ENCODE peak calls at places on chromosome 18, in seven cellular contexts. N, C, B, U, S, O and G are unnamed samples.

GRCh38 chr18:22088029-22088428 is 81.4 kb upstream of the GATA6 start:
- DNase-seq in C (no peak), U (peak; percentile 15), B (no peak), O (peak; percentile 6), N (no peak), S (no peak), G (peak; percentile 69)

GRCh38 chr18:44679912-44680270 is 797 bp upstream of the SETBP1 start:
- DNase-seq in U (no peak), N (peak; percentile 64), B (peak; percentile 52), O (peak; percentile 50), S (peak; percentile 38), C (peak; percentile 78), G (peak; percentile 31)

GRCh38 chr18:63454497-63454896 is 22.3 kb upstream of the SERPINB5 start:
- DNase-seq in O (no peak), B (peak; percentile 94), S (no peak), U (peak; percentile 80), N (peak; percentile 27), C (no peak), G (no peak)

GRCh38 chr18:34031810-34032209 is 192.9 kb downstream of the NOL4 start:
- DNase-seq in B (no peak), C (no peak), S (peak; percentile 40), N (peak; percentile 2), O (peak; percentile 2), U (no peak), G (no peak)

GRCh38 chr18:40949138-40949949 is 1005.7 kb upstream of the PIK3C3 start:
- DNase-seq in N (no peak), C (no peak), S (no peak), B (no peak), O (no peak), U (no peak), G (no peak)

GRCh38 chr18:73752546-73752945 is 395.1 kb downstream of the FBXO15 start:
- DNase-seq in O (peak; percentile 83), C (no peak), U (peak; percentile 52), S (no peak), B (peak; percentile 58), N (peak; percentile 49), G (no peak)

GRCh38 chr18:79011300-79011870 is 31.8 kb downstream of the SALL3 start:
- DNase-seq in O (no peak), N (no peak), B (no peak), U (no peak), S (no peak), C (no peak), G (no peak)

GRCh38 chr18:486929-487328 is 13.6 kb downstream of the COLEC12 start:
- DNase-seq in O (no peak), N (no peak), B (no peak), U (no peak), S (no peak), C (no peak), G (no peak)

GRCh38 chr18:53375641-53376040 is 848.8 kb downstream of the MBD2 start:
- DNase-seq in U (no peak), B (no peak), N (no peak), O (no peak), C (no peak), S (no peak), G (no peak)

GRCh38 chr18:76821875-76822509 is 365 bp upstream of the ZNF236 start:
- DNase-seq in S (peak; percentile 31), B (peak; percentile 52), O (peak; percentile 42), C (peak; percentile 68), N (peak; percentile 50), U (no peak), G (peak; percentile 55)

GRCh38 chr18:2410688-2411087 is 160.6 kb downstream of the METTL4 start:
- DNase-seq in C (no peak), O (no peak), B (peak; percentile 76), U (peak; percentile 60), S (no peak), N (peak; percentile 33), G (no peak)

GRCh38 chr18:76968073-76968472 is 145.7 kb downstream of the ZNF236 start:
- DNase-seq in O (no peak), N (no peak), S (peak; percentile 79), C (no peak), U (no peak), B (no peak), G (no peak)

GRCh38 chr18:75926811-75927210 is 499.3 kb upstream of the SMIM21 start:
- DNase-seq in S (no peak), N (no peak), B (peak; percentile 1), U (no peak), O (peak; percentile 53), C (no peak), G (no peak)

DNA sequence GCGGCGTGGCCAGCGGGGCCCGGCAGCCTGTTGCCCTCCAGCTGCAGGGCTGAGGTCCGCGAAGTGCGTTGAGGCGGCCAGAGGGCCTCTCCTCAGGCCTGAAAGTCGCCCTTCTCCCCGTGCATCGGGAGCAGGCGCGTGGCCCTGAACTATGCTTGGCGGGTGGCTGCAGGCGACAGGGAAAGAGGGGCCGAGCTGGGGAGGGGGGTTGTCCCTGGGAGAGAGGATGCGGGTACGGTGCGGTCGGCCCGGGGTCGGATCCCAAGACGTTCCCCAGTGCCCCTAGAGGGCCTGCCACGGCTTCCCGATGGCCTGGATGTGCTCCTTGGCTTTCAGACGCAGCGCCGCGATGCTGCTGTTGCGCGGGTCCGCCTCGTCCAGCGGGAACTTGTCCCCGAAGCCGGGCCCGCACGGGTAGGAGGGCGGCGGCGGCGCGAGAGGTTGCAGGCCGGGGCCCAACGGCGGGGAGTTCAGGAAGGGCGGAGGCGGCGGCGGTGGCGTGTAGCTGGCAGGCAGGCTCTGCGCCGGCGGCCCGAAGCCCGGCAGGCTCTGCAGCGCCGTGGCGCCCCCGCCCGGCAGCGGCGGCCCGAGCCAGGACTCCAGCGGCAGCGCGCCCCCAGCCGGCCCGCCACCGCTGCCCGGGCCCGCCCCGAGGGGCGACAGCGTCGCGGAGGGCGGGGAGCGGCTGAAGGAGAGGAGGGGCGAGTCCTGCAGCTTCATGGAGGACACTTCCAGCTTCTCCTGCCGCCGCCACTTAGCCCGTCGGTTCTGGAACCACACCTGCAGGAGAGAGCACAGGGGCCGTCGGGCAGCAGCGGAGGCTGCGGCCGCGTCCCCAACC is 4.3 kb downstream of the RAX start:
- DNase-seq in B (no peak), N (no peak), O (peak; percentile 25), C (no peak), S (peak; percentile 84), U (no peak), G (peak; percentile 38)
- TF ChIP-seq CTCF in B (peak; percentile 10), N (no peak), O (no peak), C (no peak), S (no peak), U (peak; percentile 49), G (no peak)

DNA sequence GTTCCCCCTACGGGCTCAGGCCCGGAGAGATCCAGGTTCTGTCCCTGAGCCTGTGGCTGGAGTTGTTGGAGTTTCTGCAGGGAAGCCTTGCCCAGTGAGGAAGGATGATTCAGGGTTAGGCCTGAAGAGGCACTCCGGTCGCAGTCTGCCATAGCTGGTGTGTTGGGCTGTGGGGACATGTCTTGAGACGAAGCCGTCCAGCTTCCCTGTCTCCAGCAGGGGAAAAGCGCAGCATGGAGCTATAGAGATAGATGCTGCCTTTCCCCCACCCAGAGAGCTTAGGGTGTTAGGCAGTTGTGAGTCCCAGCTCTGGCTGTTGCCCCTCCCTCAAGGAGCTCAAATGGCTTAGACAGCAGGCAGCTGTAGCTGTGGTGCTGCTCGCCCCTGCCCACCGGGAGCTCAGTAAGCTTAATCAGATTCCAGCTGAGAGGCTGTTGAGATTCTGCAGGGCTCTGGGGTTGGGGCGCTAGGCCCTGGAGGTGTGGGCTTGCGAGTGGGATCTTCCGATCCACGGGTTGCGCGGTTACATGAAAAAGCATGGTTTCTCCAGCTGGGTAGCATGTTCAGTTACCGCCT is 103.9 kb downstream of the PMAIP1 start:
- DNase-seq in S (peak; percentile 28), C (no peak), N (no peak), O (no peak), B (no peak), U (no peak), G (no peak)
- TF ChIP-seq CTCF in S (no peak), C (no peak), N (no peak), O (no peak), B (no peak), U (no peak), G (no peak)

DNA sequence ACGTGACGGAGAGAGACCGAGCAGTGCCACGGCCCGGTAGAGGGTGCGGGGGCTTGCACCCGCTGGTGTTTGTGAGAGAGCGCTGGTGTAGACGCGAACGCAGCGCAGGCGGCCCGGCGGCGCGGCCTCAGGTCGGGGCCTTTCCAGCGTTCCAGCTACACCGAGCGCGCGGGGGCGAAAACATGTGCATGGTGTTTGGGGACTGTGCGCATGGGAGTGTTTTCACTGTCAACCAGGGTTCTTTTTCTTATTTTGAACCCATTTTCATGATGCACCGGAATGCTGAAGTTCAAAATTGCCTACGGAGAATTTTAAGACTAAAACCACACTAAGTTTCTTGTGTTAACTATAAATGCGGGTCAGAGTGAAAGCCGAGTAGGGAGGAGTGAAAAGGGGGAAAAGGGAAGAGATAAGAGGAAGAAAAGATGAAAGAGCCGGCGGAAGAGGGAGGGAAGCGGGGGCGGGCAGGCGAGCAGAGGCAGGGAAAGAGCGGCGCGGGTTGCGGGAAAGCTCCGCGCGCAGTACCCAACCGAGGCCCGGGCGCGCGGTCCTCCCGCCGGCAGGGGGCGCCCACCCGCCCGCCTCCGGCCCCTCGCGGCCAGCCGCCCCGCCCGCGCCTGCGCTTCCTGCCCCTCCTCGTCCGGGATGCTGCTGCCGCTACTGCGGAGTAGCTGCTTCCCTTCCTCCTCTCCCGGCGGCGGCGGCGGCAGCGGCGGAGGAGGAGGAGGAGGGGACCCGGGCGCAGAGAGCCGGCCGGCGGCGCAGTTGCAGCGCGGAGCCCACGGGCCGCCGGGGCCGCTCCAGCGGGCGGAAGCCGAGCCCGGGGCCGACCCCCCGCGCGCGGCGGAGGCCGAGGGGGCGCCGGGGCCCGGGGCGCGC is at the start of gene RAB12:
- DNase-seq in C (peak; percentile 94), U (peak; percentile 21), N (peak; percentile 82), O (peak; percentile 81), S (peak; percentile 85), B (peak; percentile 74), G (peak; percentile 93)
- TF ChIP-seq CTCF in C (peak; percentile 53), U (peak; percentile 74), N (peak; percentile 38), O (no peak), S (peak; percentile 78), B (peak; percentile 42), G (no peak)

GRCh38 chr18:11033503-11033902 is 115.9 kb downstream of the PIEZO2 start:
- DNase-seq in U (no peak), S (no peak), B (no peak), C (no peak), O (no peak), N (no peak), G (no peak)

GRCh38 chr18:11031966-11032365 is 117.4 kb downstream of the PIEZO2 start:
- DNase-seq in B (no peak), N (no peak), U (no peak), O (no peak), S (no peak), C (no peak), G (no peak)

GRCh38 chr18:11035814-11036213 is 113.6 kb downstream of the PIEZO2 start:
- DNase-seq in O (no peak), U (no peak), S (no peak), B (no peak), C (no peak), N (no peak), G (no peak)

GRCh38 chr18:11037841-11038240 is 111.5 kb downstream of the PIEZO2 start:
- DNase-seq in N (no peak), C (no peak), O (no peak), B (no peak), U (no peak), S (no peak), G (no peak)

DNA sequence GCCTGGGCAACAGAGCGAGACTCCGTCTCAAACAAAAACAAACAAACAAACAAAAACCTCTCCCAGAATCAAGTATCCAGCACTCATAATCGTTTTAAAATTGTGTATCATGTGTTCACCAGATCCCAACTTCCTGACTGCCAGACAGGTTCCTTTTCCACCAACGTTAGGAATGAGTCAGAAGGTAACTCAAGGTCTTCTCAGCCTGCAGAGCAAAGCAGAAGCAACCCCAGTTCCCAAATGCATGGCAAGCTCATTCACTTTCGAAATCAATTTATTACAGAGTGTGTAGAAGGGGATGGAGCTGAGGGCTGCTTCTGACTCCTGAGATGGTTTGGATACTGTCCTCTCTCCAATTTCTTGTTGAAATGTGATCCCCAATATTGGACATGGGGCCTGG is 114.6 kb downstream of the PIEZO2 start:
- DNase-seq in S (no peak), C (no peak), B (no peak), O (peak; percentile 26), N (peak; percentile 18), U (no peak), G (no peak)
- TF ChIP-seq CTCF in S (no peak), C (no peak), B (no peak), O (no peak), N (no peak), U (no peak), G (no peak)